ENCODE peak calls at places on chromosomes 13 and 19, in ten cellular contexts. One of them, this sample, is unnamed.
A peak's percentile ranks its signal among the peaks of the same experiment; 100 is the strongest.

GRCh38 chr19:34319230-34319585 is 45.8 kb upstream of the GPI start:
- DNase-seq in Peyer's patch: no peak
- DNase-seq in IMR-90: no peak
- DNase-seq in adrenal gland: no peak
- DNase-seq in NB4: no peak
- DNase-seq in epithelial cell of esophagus: peak; percentile 85
- DNase-seq in fibroblast of mammary gland: no peak
- DNase-seq in fibroblast of pulmonary artery: no peak
- DNase-seq in cardiac muscle cell: no peak
- DNase-seq in left ventricle myocardium inferior: no peak
- DNase-seq in this sample: no peak

GRCh38 chr19:12838893-12839656 is 760 bp downstream of the MAST1 start:
- DNase-seq in Peyer's patch: no peak
- DNase-seq in fibroblast of pulmonary artery: no peak
- DNase-seq in adrenal gland: no peak
- DNase-seq in fibroblast of mammary gland: no peak
- DNase-seq in epithelial cell of esophagus: no peak
- DNase-seq in IMR-90: no peak
- DNase-seq in cardiac muscle cell: no peak
- DNase-seq in left ventricle myocardium inferior: no peak
- DNase-seq in NB4: no peak
- DNase-seq in this sample: no peak

GRCh38 chr19:1379126-1379905 is 4.4 kb upstream of the NDUFS7 start:
- DNase-seq in fibroblast of pulmonary artery: no peak
- DNase-seq in IMR-90: no peak
- DNase-seq in Peyer's patch: no peak
- DNase-seq in left ventricle myocardium inferior: no peak
- DNase-seq in fibroblast of mammary gland: no peak
- DNase-seq in NB4: no peak
- DNase-seq in epithelial cell of esophagus: no peak
- DNase-seq in cardiac muscle cell: no peak
- DNase-seq in adrenal gland: no peak
- DNase-seq in this sample: no peak

GRCh38 chr13:41916173-41916954 is 44.5 kb downstream of the VWA8 start:
- DNase-seq in epithelial cell of esophagus: peak; percentile 66
- DNase-seq in IMR-90: peak; percentile 95
- DNase-seq in adrenal gland: no peak
- DNase-seq in fibroblast of pulmonary artery: peak; percentile 79
- DNase-seq in cardiac muscle cell: peak; percentile 82
- DNase-seq in NB4: peak; percentile 81
- DNase-seq in fibroblast of mammary gland: peak; percentile 91
- DNase-seq in left ventricle myocardium inferior: no peak
- DNase-seq in Peyer's patch: no peak
- DNase-seq in this sample: peak; percentile 77

GRCh38 chr13:33953203-33953602 is 135.3 kb downstream of the RFC3 start:
- DNase-seq in adrenal gland: no peak
- DNase-seq in left ventricle myocardium inferior: no peak
- DNase-seq in fibroblast of pulmonary artery: peak; percentile 71
- DNase-seq in Peyer's patch: no peak
- DNase-seq in IMR-90: peak; percentile 26
- DNase-seq in fibroblast of mammary gland: peak; percentile 79
- DNase-seq in epithelial cell of esophagus: peak; percentile 9
- DNase-seq in cardiac muscle cell: peak; percentile 70
- DNase-seq in NB4: no peak
- DNase-seq in this sample: peak; percentile 17

GRCh38 chr19:50626011-50626410 is 13.7 kb downstream of the SYT3 start:
- DNase-seq in NB4: no peak
- DNase-seq in adrenal gland: no peak
- DNase-seq in IMR-90: no peak
- DNase-seq in fibroblast of mammary gland: no peak
- DNase-seq in epithelial cell of esophagus: no peak
- DNase-seq in left ventricle myocardium inferior: no peak
- DNase-seq in fibroblast of pulmonary artery: no peak
- DNase-seq in cardiac muscle cell: no peak
- DNase-seq in Peyer's patch: no peak
- DNase-seq in this sample: no peak

GRCh38 chr13:30752201-30752797 is 17.0 kb downstream of the ALOX5AP start:
- DNase-seq in left ventricle myocardium inferior: peak; percentile 38
- DNase-seq in fibroblast of pulmonary artery: no peak
- DNase-seq in epithelial cell of esophagus: peak; percentile 13
- DNase-seq in NB4: no peak
- DNase-seq in cardiac muscle cell: peak; percentile 68
- DNase-seq in fibroblast of mammary gland: peak; percentile 68
- DNase-seq in Peyer's patch: no peak
- DNase-seq in adrenal gland: peak; percentile 83
- DNase-seq in IMR-90: peak; percentile 50
- DNase-seq in this sample: peak; percentile 31

GRCh38 chr19:2923510-2923909 is 21.3 kb downstream of the ZNF77 start:
- DNase-seq in cardiac muscle cell: peak; percentile 49
- DNase-seq in fibroblast of pulmonary artery: peak; percentile 58
- DNase-seq in NB4: no peak
- DNase-seq in fibroblast of mammary gland: peak; percentile 86
- DNase-seq in adrenal gland: peak; percentile 76
- DNase-seq in Peyer's patch: peak; percentile 19
- DNase-seq in left ventricle myocardium inferior: no peak
- DNase-seq in IMR-90: peak; percentile 45
- DNase-seq in epithelial cell of esophagus: peak; percentile 71
- DNase-seq in this sample: peak; percentile 11

GRCh38 chr19:3698386-3698950 is 1.8 kb downstream of the PIP5K1C start:
- DNase-seq in fibroblast of pulmonary artery: peak; percentile 33
- DNase-seq in epithelial cell of esophagus: no peak
- DNase-seq in adrenal gland: no peak
- DNase-seq in fibroblast of mammary gland: no peak
- DNase-seq in NB4: no peak
- DNase-seq in cardiac muscle cell: no peak
- DNase-seq in Peyer's patch: no peak
- DNase-seq in left ventricle myocardium inferior: no peak
- DNase-seq in IMR-90: peak; percentile 28
- DNase-seq in this sample: no peak

GRCh38 chr19:5112175-5112574 is 143.3 kb downstream of the KDM4B start:
- DNase-seq in adrenal gland: peak; percentile 42
- DNase-seq in fibroblast of mammary gland: no peak
- DNase-seq in epithelial cell of esophagus: no peak
- DNase-seq in IMR-90: no peak
- DNase-seq in fibroblast of pulmonary artery: no peak
- DNase-seq in left ventricle myocardium inferior: no peak
- DNase-seq in Peyer's patch: no peak
- DNase-seq in cardiac muscle cell: no peak
- DNase-seq in NB4: no peak
- DNase-seq in this sample: no peak

GRCh38 chr19:1999856-2000515 is 15.5 kb downstream of the BTBD2 start:
- DNase-seq in left ventricle myocardium inferior: no peak
- DNase-seq in adrenal gland: no peak
- DNase-seq in fibroblast of mammary gland: no peak
- DNase-seq in epithelial cell of esophagus: no peak
- DNase-seq in Peyer's patch: no peak
- DNase-seq in IMR-90: no peak
- DNase-seq in cardiac muscle cell: no peak
- DNase-seq in NB4: no peak
- DNase-seq in fibroblast of pulmonary artery: no peak
- DNase-seq in this sample: no peak

GRCh38 chr19:46863818-46864629 is 3.2 kb downstream of the ARHGAP35 start:
- DNase-seq in cardiac muscle cell: peak; percentile 84
- DNase-seq in fibroblast of mammary gland: peak; percentile 48
- DNase-seq in IMR-90: peak; percentile 61
- DNase-seq in Peyer's patch: peak; percentile 48
- DNase-seq in fibroblast of pulmonary artery: peak; percentile 74
- DNase-seq in left ventricle myocardium inferior: no peak
- DNase-seq in adrenal gland: no peak
- DNase-seq in NB4: no peak
- DNase-seq in epithelial cell of esophagus: peak; percentile 49
- DNase-seq in this sample: no peak

GRCh38 chr13:105598551-105598950 is 936.9 kb downstream of the EFNB2 start:
- DNase-seq in fibroblast of pulmonary artery: peak; percentile 41
- DNase-seq in IMR-90: peak; percentile 52
- DNase-seq in NB4: no peak
- DNase-seq in adrenal gland: no peak
- DNase-seq in epithelial cell of esophagus: no peak
- DNase-seq in fibroblast of mammary gland: peak; percentile 17
- DNase-seq in left ventricle myocardium inferior: no peak
- DNase-seq in Peyer's patch: no peak
- DNase-seq in cardiac muscle cell: peak; percentile 29
- DNase-seq in this sample: peak; percentile 65

GRCh38 chr13:40539954-40540706 is 126.3 kb downstream of the FOXO1 start:
- DNase-seq in adrenal gland: peak; percentile 49
- DNase-seq in fibroblast of pulmonary artery: peak; percentile 90
- DNase-seq in cardiac muscle cell: peak; percentile 89
- DNase-seq in IMR-90: peak; percentile 52
- DNase-seq in left ventricle myocardium inferior: no peak
- DNase-seq in epithelial cell of esophagus: peak; percentile 79
- DNase-seq in fibroblast of mammary gland: peak; percentile 78
- DNase-seq in NB4: no peak
- DNase-seq in Peyer's patch: no peak
- DNase-seq in this sample: peak; percentile 36

GRCh38 chr19:35545855-35546381 is 492 bp downstream of the TMEM147 start:
- DNase-seq in left ventricle myocardium inferior: peak; percentile 37
- DNase-seq in epithelial cell of esophagus: peak; percentile 47
- DNase-seq in IMR-90: no peak
- DNase-seq in adrenal gland: peak; percentile 49
- DNase-seq in Peyer's patch: peak; percentile 55
- DNase-seq in cardiac muscle cell: peak; percentile 30
- DNase-seq in fibroblast of mammary gland: no peak
- DNase-seq in fibroblast of pulmonary artery: no peak
- DNase-seq in NB4: peak; percentile 46
- DNase-seq in this sample: no peak

GRCh38 chr19:48770223-48770622 is 14.9 kb downstream of the FGF21 start:
- DNase-seq in NB4: no peak
- DNase-seq in Peyer's patch: no peak
- DNase-seq in IMR-90: no peak
- DNase-seq in cardiac muscle cell: peak; percentile 88
- DNase-seq in fibroblast of pulmonary artery: peak; percentile 60
- DNase-seq in adrenal gland: no peak
- DNase-seq in epithelial cell of esophagus: peak; percentile 73
- DNase-seq in left ventricle myocardium inferior: no peak
- DNase-seq in fibroblast of mammary gland: no peak
- DNase-seq in this sample: no peak

GRCh38 chr19:4976412-4977298 is 7.7 kb downstream of the KDM4B start:
- DNase-seq in NB4: peak; percentile 94
- DNase-seq in epithelial cell of esophagus: peak; percentile 93
- DNase-seq in fibroblast of mammary gland: peak; percentile 99
- DNase-seq in Peyer's patch: peak; percentile 81
- DNase-seq in IMR-90: peak; percentile 98
- DNase-seq in adrenal gland: peak; percentile 93
- DNase-seq in left ventricle myocardium inferior: peak; percentile 72
- DNase-seq in fibroblast of pulmonary artery: peak; percentile 99
- DNase-seq in cardiac muscle cell: peak; percentile 99
- DNase-seq in this sample: peak; percentile 89

DNA sequence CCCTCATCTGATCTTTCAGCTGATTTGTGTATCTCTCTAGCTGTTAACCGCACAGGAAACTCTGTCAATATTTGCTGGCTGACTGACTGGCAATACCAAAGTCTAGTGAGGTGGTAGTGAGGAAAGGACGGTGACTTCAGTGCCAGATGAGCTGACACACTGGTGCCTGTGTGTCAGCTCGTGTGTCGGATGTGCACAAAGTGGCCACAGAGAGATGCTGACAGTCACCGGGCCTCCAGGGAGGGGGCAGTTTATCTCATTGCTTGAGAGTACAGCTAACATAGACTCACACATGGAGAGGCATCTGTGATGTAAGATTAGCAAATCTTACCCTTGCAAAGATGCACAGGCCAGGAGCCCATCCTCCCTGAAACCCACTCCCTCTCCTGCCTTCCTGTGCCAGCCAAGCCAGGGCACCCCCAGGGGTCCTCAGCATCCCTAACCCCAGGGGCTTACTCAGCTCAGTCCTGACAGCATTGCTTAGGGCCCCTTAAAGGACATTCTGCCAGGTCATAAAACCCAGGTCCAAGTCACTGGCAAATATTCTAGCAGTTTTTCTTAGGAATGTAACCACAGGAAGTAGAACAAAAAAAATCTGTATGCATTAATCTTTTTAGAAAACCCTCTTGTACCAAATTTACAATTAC is 80.2 kb downstream of the SHISA2 start:
- DNase-seq in fibroblast of mammary gland: no peak
- DNase-seq in left ventricle myocardium inferior: no peak
- DNase-seq in IMR-90: no peak
- DNase-seq in adrenal gland: no peak
- DNase-seq in cardiac muscle cell: no peak
- DNase-seq in fibroblast of pulmonary artery: no peak
- DNase-seq in epithelial cell of esophagus: no peak
- DNase-seq in Peyer's patch: no peak
- DNase-seq in NB4: no peak
- DNase-seq in this sample: no peak
- H3K4me3 ChIP-seq in fibroblast of mammary gland: no peak overlapping the region
- H3K4me3 ChIP-seq in left ventricle myocardium inferior: no peak overlapping the region
- H3K4me3 ChIP-seq in IMR-90: no peak overlapping the region
- H3K4me3 ChIP-seq in adrenal gland: no peak overlapping the region
- H3K4me3 ChIP-seq in cardiac muscle cell: no peak overlapping the region
- H3K4me3 ChIP-seq in fibroblast of pulmonary artery: no peak overlapping the region
- H3K4me3 ChIP-seq in epithelial cell of esophagus: no peak overlapping the region
- H3K4me3 ChIP-seq in Peyer's patch: no peak overlapping the region
- H3K4me3 ChIP-seq in NB4: no peak overlapping the region
- H3K4me3 ChIP-seq in this sample: no peak overlapping the region

DNA sequence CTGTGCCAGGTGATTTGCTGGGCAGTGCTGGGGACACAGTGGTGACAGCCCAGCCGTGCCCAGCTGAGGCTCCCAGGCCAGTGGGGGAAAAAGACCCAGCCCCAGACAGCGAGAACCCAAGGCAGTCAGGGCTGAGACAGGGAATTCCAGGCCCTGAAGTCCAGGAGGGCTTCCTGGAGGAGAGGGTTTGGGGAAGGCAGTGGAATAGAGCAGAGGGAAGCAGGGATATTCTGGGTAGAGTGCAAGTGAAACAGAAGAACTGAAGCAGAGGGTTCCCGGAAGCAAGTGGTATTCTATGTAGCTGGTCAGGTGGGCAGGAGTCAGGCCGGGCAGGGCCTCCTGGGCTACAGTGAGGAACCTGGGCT is 1.3 kb upstream of the CEACAM16 start:
- DNase-seq in fibroblast of pulmonary artery: no peak
- DNase-seq in adrenal gland: no peak
- DNase-seq in cardiac muscle cell: no peak
- DNase-seq in epithelial cell of esophagus: no peak
- DNase-seq in Peyer's patch: no peak
- DNase-seq in left ventricle myocardium inferior: no peak
- DNase-seq in IMR-90: no peak
- DNase-seq in NB4: no peak
- DNase-seq in fibroblast of mammary gland: no peak
- DNase-seq in this sample: no peak
- H3K4me3 ChIP-seq in fibroblast of pulmonary artery: no peak overlapping the region
- H3K4me3 ChIP-seq in adrenal gland: no peak overlapping the region
- H3K4me3 ChIP-seq in cardiac muscle cell: no peak overlapping the region
- H3K4me3 ChIP-seq in epithelial cell of esophagus: no peak overlapping the region
- H3K4me3 ChIP-seq in Peyer's patch: no peak overlapping the region
- H3K4me3 ChIP-seq in left ventricle myocardium inferior: no peak overlapping the region
- H3K4me3 ChIP-seq in IMR-90: no peak overlapping the region
- H3K4me3 ChIP-seq in NB4: no peak overlapping the region
- H3K4me3 ChIP-seq in fibroblast of mammary gland: no peak overlapping the region
- H3K4me3 ChIP-seq in this sample: no peak overlapping the region

GRCh38 chr19:38425810-38426466 is at the start of gene RASGRP4:
- DNase-seq in Peyer's patch: peak; percentile 58
- DNase-seq in fibroblast of pulmonary artery: no peak
- DNase-seq in epithelial cell of esophagus: no peak
- DNase-seq in IMR-90: no peak
- DNase-seq in left ventricle myocardium inferior: peak; percentile 51
- DNase-seq in adrenal gland: no peak
- DNase-seq in cardiac muscle cell: peak; percentile 4
- DNase-seq in NB4: peak; percentile 93
- DNase-seq in fibroblast of mammary gland: no peak
- DNase-seq in this sample: no peak
- H3K4me3 ChIP-seq in Peyer's patch: peak within 1 kb of the TSS; percentile 34
- H3K4me3 ChIP-seq in fibroblast of pulmonary artery: no peak within 1 kb of the TSS
- H3K4me3 ChIP-seq in epithelial cell of esophagus: no peak within 1 kb of the TSS
- H3K4me3 ChIP-seq in IMR-90: no peak within 1 kb of the TSS
- H3K4me3 ChIP-seq in left ventricle myocardium inferior: peak within 1 kb of the TSS; percentile 46
- H3K4me3 ChIP-seq in adrenal gland: no peak within 1 kb of the TSS
- H3K4me3 ChIP-seq in cardiac muscle cell: no peak within 1 kb of the TSS
- H3K4me3 ChIP-seq in NB4: no peak within 1 kb of the TSS
- H3K4me3 ChIP-seq in fibroblast of mammary gland: no peak within 1 kb of the TSS
- H3K4me3 ChIP-seq in this sample: no peak within 1 kb of the TSS

GRCh38 chr13:46168341-46168740 is 13.6 kb downstream of the LCP1 start:
- DNase-seq in NB4: peak; percentile 96
- DNase-seq in fibroblast of pulmonary artery: peak; percentile 43
- DNase-seq in fibroblast of mammary gland: peak; percentile 48
- DNase-seq in adrenal gland: no peak
- DNase-seq in IMR-90: no peak
- DNase-seq in Peyer's patch: peak; percentile 65
- DNase-seq in cardiac muscle cell: peak; percentile 43
- DNase-seq in epithelial cell of esophagus: peak; percentile 80
- DNase-seq in left ventricle myocardium inferior: no peak
- DNase-seq in this sample: peak; percentile 81
- H3K4me3 ChIP-seq in NB4: peak overlapping the region; percentile 58
- H3K4me3 ChIP-seq in fibroblast of pulmonary artery: no peak overlapping the region
- H3K4me3 ChIP-seq in fibroblast of mammary gland: no peak overlapping the region
- H3K4me3 ChIP-seq in adrenal gland: no peak overlapping the region
- H3K4me3 ChIP-seq in IMR-90: no peak overlapping the region
- H3K4me3 ChIP-seq in Peyer's patch: no peak overlapping the region
- H3K4me3 ChIP-seq in cardiac muscle cell: no peak overlapping the region
- H3K4me3 ChIP-seq in epithelial cell of esophagus: no peak overlapping the region
- H3K4me3 ChIP-seq in left ventricle myocardium inferior: no peak overlapping the region
- H3K4me3 ChIP-seq in this sample: no peak overlapping the region